ENCODE peak calls at places on chromosomes 1 and 21, in four cellular contexts. One of them, this sample, is unnamed.

GRCh38 chr1:111736548-111737215 is 2.5 kb downstream of the INKA2 start:
- DNase-seq in K562: no peak
- DNase-seq in A549: no peak
- DNase-seq in IMR-90: peak
- DNase-seq in this sample: no peak

GRCh38 chr1:30329802-30330557 is 393.4 kb downstream of the MATN1 start:
- DNase-seq in IMR-90: no peak
- DNase-seq in A549: no peak
- DNase-seq in K562: peak
- DNase-seq in this sample: no peak

GRCh38 chr1:77412069-77412793 is 130.4 kb downstream of the AK5 start:
- DNase-seq in IMR-90: peak
- DNase-seq in A549: peak
- DNase-seq in K562: no peak
- DNase-seq in this sample: no peak

GRCh38 chr1:42680921-42681683 is 1.1 kb upstream of the YBX1 start:
- DNase-seq in IMR-90: no peak
- DNase-seq in K562: no peak
- DNase-seq in A549: no peak
- DNase-seq in this sample: peak

GRCh38 chr1:68375919-68376318 is 73.8 kb downstream of the RPE65 start:
- DNase-seq in A549: no peak
- DNase-seq in IMR-90: peak
- DNase-seq in K562: no peak
- DNase-seq in this sample: no peak

GRCh38 chr1:18200918-18201317 is 93.3 kb downstream of the IGSF21 start:
- DNase-seq in K562: no peak
- DNase-seq in IMR-90: no peak
- DNase-seq in A549: no peak
- DNase-seq in this sample: no peak

GRCh38 chr1:153670257-153670858 is 435 bp downstream of the ILF2 start:
- DNase-seq in A549: no peak
- DNase-seq in IMR-90: no peak
- DNase-seq in K562: peak
- DNase-seq in this sample: peak

GRCh38 chr21:41898998-41899397 is 19.9 kb upstream of the PRDM15 start:
- DNase-seq in A549: no peak
- DNase-seq in IMR-90: no peak
- DNase-seq in K562: no peak
- DNase-seq in this sample: no peak

DNA sequence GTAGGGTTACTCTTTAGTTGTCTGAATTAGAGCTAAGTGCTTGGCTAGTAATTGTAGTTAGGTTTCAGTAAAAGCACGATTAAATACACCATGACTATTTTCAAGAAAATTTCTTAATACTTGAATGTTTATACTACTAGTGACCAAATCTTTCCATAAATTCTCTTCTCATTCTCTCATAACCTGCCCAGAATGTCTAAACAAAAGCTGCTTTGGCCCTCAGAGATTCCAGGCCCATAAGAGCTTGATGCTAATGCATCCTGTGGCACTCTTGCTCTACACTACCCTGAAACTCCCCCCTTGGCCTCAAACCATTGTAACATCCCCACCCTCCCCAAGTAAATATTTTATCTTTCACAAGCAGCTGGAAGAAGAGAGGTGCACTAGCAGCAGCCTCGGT is 315.4 kb upstream of the PLXNA2 start:
- DNase-seq in K562: no peak
- DNase-seq in A549: no peak
- DNase-seq in IMR-90: no peak
- DNase-seq in this sample: no peak
- TF ChIP-seq USF2 in K562: no peak
- TF ChIP-seq USF2 in A549: no peak
- TF ChIP-seq USF2 in IMR-90: no peak
- TF ChIP-seq USF2 in this sample: no peak

GRCh38 chr1:10209905-10210810 is at the start of gene KIF1B:
- DNase-seq in IMR-90: peak
- DNase-seq in A549: peak
- DNase-seq in K562: peak
- DNase-seq in this sample: peak

GRCh38 chr1:10209590-10209904 is 823 bp upstream of the KIF1B start:
- DNase-seq in A549: no peak
- DNase-seq in IMR-90: no peak
- DNase-seq in K562: no peak
- DNase-seq in this sample: no peak

GRCh38 chr1:10211805-10212405 is 1.5 kb downstream of the KIF1B start:
- DNase-seq in K562: no peak
- DNase-seq in IMR-90: no peak
- DNase-seq in A549: peak
- DNase-seq in this sample: peak

GRCh38 chr1:10212476-10212875 is 2.1 kb downstream of the KIF1B start:
- DNase-seq in K562: no peak
- DNase-seq in A549: no peak
- DNase-seq in IMR-90: no peak
- DNase-seq in this sample: no peak

DNA sequence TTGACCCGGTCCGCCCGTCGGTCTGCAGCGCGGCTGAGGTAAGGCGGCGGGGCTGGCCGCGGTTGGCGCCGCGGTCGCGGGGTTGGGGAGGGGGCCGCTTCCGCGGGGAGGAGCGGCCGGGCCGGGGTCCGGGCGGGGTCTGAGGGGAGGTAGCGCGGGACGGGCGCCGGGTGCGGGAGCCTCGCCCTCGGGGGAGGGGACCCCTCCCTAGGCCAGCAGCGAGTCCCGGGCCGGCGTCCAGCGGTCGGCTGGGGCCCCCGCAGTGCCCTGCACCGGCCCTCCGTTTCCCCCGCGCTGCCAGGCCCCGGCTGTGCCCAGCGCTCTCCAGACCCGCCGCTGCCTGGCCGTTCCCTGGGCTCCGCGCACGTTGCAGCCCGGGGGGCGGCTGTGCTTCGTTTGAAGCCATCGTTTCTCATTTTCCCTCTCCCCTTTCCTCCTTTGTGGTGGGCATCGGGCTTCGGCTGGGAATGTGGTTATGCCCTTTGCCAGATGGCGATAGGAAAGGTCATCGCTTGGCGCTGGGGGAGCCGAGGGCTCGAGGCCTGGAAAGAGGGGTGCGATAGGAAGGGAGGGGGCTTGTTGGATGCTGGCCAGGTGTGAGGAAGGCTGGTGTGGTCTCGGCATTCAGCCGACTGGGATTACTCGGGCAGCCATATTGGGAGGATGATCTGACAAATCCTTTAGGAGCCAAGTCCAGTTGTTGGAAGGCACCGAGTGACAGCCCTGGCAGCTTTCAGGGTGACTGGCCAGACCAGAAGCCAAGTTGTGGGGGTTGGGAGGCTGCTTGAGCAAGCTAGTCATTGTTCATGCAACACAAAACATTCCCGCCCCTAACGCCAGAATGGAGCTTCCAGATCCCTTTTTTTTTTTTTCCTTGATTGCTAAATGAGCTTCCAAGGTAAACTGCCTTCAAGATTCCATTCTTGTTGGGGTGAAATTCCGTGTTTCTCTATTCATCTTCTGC is 753 bp downstream of the KIF1B start:
- DNase-seq in A549: peak
- DNase-seq in K562: peak
- DNase-seq in IMR-90: peak
- DNase-seq in this sample: peak
- TF ChIP-seq USF2 in A549: no peak
- TF ChIP-seq USF2 in K562: no peak
- TF ChIP-seq USF2 in IMR-90: no peak
- TF ChIP-seq USF2 in this sample: no peak

GRCh38 chr1:95281781-95282495 is 47.9 kb downstream of the RWDD3 start:
- DNase-seq in A549: no peak
- DNase-seq in IMR-90: no peak
- DNase-seq in K562: no peak
- DNase-seq in this sample: no peak
- TF ChIP-seq USF2 in A549: no peak
- TF ChIP-seq USF2 in IMR-90: no peak
- TF ChIP-seq USF2 in K562: no peak
- TF ChIP-seq USF2 in this sample: no peak

DNA sequence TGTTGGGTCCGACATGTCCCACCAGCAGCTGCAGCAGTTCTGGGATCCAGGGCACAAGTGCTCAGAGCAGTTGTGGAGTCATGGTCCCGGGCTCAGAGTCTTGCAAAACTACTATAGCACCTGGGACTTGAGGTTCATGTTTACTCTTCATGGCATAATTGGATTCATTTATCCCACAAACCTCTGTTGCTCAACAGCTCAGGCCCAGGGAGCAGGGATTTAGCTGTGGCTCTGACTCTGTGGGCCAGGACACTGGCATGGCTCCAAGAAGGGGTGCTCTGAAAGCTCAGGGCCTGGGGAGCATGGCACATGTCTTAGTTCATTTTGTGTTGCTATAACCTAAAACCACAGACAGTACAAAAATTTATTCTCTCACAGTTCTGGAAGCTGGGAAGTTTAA is 626.7 kb upstream of the ADGRL2 start:
- DNase-seq in A549: no peak
- DNase-seq in K562: no peak
- DNase-seq in IMR-90: peak
- DNase-seq in this sample: no peak
- TF ChIP-seq USF2 in A549: no peak
- TF ChIP-seq USF2 in K562: no peak
- TF ChIP-seq USF2 in IMR-90: no peak
- TF ChIP-seq USF2 in this sample: no peak

GRCh38 chr1:241688940-241689368 is 36.9 kb downstream of the WDR64 start:
- DNase-seq in IMR-90: peak
- DNase-seq in K562: no peak
- DNase-seq in A549: no peak
- DNase-seq in this sample: no peak

GRCh38 chr1:241679404-241679803 is 27.3 kb downstream of the WDR64 start:
- DNase-seq in A549: no peak
- DNase-seq in K562: no peak
- DNase-seq in IMR-90: no peak
- DNase-seq in this sample: no peak

GRCh38 chr1:241682921-241683320 is 30.8 kb downstream of the WDR64 start:
- DNase-seq in K562: no peak
- DNase-seq in IMR-90: no peak
- DNase-seq in A549: no peak
- DNase-seq in this sample: no peak

GRCh38 chr1:241679961-241680360 is 27.9 kb downstream of the WDR64 start:
- DNase-seq in A549: no peak
- DNase-seq in K562: no peak
- DNase-seq in IMR-90: no peak
- DNase-seq in this sample: no peak

GRCh38 chr1:241684108-241684507 is 32.0 kb downstream of the WDR64 start:
- DNase-seq in K562: no peak
- DNase-seq in IMR-90: no peak
- DNase-seq in A549: no peak
- DNase-seq in this sample: no peak
- TF ChIP-seq USF2 in K562: no peak
- TF ChIP-seq USF2 in IMR-90: no peak
- TF ChIP-seq USF2 in A549: no peak
- TF ChIP-seq USF2 in this sample: no peak

GRCh38 chr1:100611086-100611485 is 73.1 kb downstream of the GPR88 start:
- DNase-seq in IMR-90: no peak
- DNase-seq in K562: no peak
- DNase-seq in A549: no peak
- DNase-seq in this sample: no peak

GRCh38 chr1:100609849-100610248 is 71.9 kb downstream of the GPR88 start:
- DNase-seq in IMR-90: no peak
- DNase-seq in K562: no peak
- DNase-seq in A549: no peak
- DNase-seq in this sample: no peak

GRCh38 chr1:100604372-100604771 is 66.4 kb downstream of the GPR88 start:
- DNase-seq in K562: no peak
- DNase-seq in A549: no peak
- DNase-seq in IMR-90: no peak
- DNase-seq in this sample: no peak

GRCh38 chr1:100607628-100608240 is 69.8 kb downstream of the GPR88 start:
- DNase-seq in K562: no peak
- DNase-seq in A549: no peak
- DNase-seq in IMR-90: no peak
- DNase-seq in this sample: no peak

GRCh38 chr1:100606438-100606837 is 68.5 kb downstream of the GPR88 start:
- DNase-seq in IMR-90: peak
- DNase-seq in K562: no peak
- DNase-seq in A549: no peak
- DNase-seq in this sample: peak
- TF ChIP-seq USF2 in IMR-90: no peak
- TF ChIP-seq USF2 in K562: no peak
- TF ChIP-seq USF2 in A549: no peak
- TF ChIP-seq USF2 in this sample: no peak

This sample was measured in SK-N-SH.